ENCODE peak calls at places on chromosomes 4 and X, in four cellular contexts. One of them, this sample, is unnamed.

GRCh38 chrX:17038277-17038676 is 91.8 kb downstream of the REPS2 start:
- DNase-seq in right atrium auricular region: no peak
- DNase-seq in AG09309: no peak
- DNase-seq in foreskin fibroblast: no peak
- DNase-seq in this sample: no peak

GRCh38 chrX:12814434-12814833 is 23.2 kb downstream of the PRPS2 start:
- DNase-seq in right atrium auricular region: no peak
- DNase-seq in foreskin fibroblast: peak
- DNase-seq in AG09309: peak
- DNase-seq in this sample: no peak

GRCh38 chr4:89434364-89434988 is 126.9 kb upstream of the GPRIN3 start:
- DNase-seq in foreskin fibroblast: peak
- DNase-seq in right atrium auricular region: no peak
- DNase-seq in AG09309: peak
- DNase-seq in this sample: no peak

GRCh38 chrX:84188320-84188834 is 378 bp upstream of the RPS6KA6 start:
- DNase-seq in right atrium auricular region: no peak
- DNase-seq in AG09309: no peak
- DNase-seq in foreskin fibroblast: peak
- DNase-seq in this sample: peak

GRCh38 chrX:20320461-20321159 is 53.9 kb upstream of the RPS6KA3 start:
- DNase-seq in AG09309: no peak
- DNase-seq in right atrium auricular region: no peak
- DNase-seq in foreskin fibroblast: peak
- DNase-seq in this sample: no peak

GRCh38 chr4:38531126-38531737 is 132.8 kb upstream of the KLF3 start:
- DNase-seq in AG09309: no peak
- DNase-seq in foreskin fibroblast: peak
- DNase-seq in right atrium auricular region: no peak
- DNase-seq in this sample: no peak

GRCh38 chr4:54218736-54219135 is 10.4 kb upstream of the PDGFRA start:
- DNase-seq in AG09309: no peak
- DNase-seq in right atrium auricular region: no peak
- DNase-seq in foreskin fibroblast: no peak
- DNase-seq in this sample: no peak

GRCh38 chrX:119583431-119584059 is 9.2 kb downstream of the UBE2A start:
- DNase-seq in AG09309: no peak
- DNase-seq in foreskin fibroblast: no peak
- DNase-seq in right atrium auricular region: no peak
- DNase-seq in this sample: no peak

GRCh38 chr4:102501176-102501634 is at the start of gene NFKB1:
- DNase-seq in AG09309: peak
- DNase-seq in foreskin fibroblast: peak
- DNase-seq in right atrium auricular region: peak
- DNase-seq in this sample: no peak

GRCh38 chr4:2256156-2256731 is 5.7 kb downstream of the MXD4 start:
- DNase-seq in right atrium auricular region: peak
- DNase-seq in foreskin fibroblast: no peak
- DNase-seq in AG09309: no peak
- DNase-seq in this sample: no peak

GRCh38 chr4:55004831-55005230 is 120.6 kb downstream of the KDR start:
- DNase-seq in right atrium auricular region: no peak
- DNase-seq in AG09309: no peak
- DNase-seq in foreskin fibroblast: peak
- DNase-seq in this sample: no peak

GRCh38 chrX:139936259-139936658 is 3.4 kb upstream of the ATP11C start:
- DNase-seq in AG09309: no peak
- DNase-seq in right atrium auricular region: no peak
- DNase-seq in foreskin fibroblast: no peak
- DNase-seq in this sample: no peak

GRCh38 chr4:133555671-133556070 is 406.6 kb downstream of the PCDH10 start:
- DNase-seq in foreskin fibroblast: no peak
- DNase-seq in right atrium auricular region: no peak
- DNase-seq in AG09309: no peak
- DNase-seq in this sample: no peak

GRCh38 chr4:80948995-80949394 is 81.5 kb upstream of the BMP3 start:
- DNase-seq in right atrium auricular region: no peak
- DNase-seq in foreskin fibroblast: peak
- DNase-seq in AG09309: no peak
- DNase-seq in this sample: no peak

GRCh38 chr4:182678590-182678989 is 238.6 kb downstream of the DCTD start:
- DNase-seq in AG09309: no peak
- DNase-seq in right atrium auricular region: no peak
- DNase-seq in foreskin fibroblast: no peak
- DNase-seq in this sample: no peak

GRCh38 chr4:10259976-10260375 is 143.4 kb upstream of the WDR1 start:
- DNase-seq in right atrium auricular region: no peak
- DNase-seq in foreskin fibroblast: no peak
- DNase-seq in AG09309: no peak
- DNase-seq in this sample: no peak

GRCh38 chr4:153530284-153530995 is 64.3 kb downstream of the TMEM131L start:
- DNase-seq in foreskin fibroblast: no peak
- DNase-seq in AG09309: no peak
- DNase-seq in right atrium auricular region: no peak
- DNase-seq in this sample: no peak

GRCh38 chr4:153532227-153532626 is 66.1 kb downstream of the TMEM131L start:
- DNase-seq in right atrium auricular region: no peak
- DNase-seq in AG09309: no peak
- DNase-seq in foreskin fibroblast: no peak
- DNase-seq in this sample: no peak

GRCh38 chr4:153532636-153533035 is 66.5 kb downstream of the TMEM131L start:
- DNase-seq in foreskin fibroblast: no peak
- DNase-seq in right atrium auricular region: no peak
- DNase-seq in AG09309: no peak
- DNase-seq in this sample: no peak

GRCh38 chr4:153529646-153530045 is 63.5 kb downstream of the TMEM131L start:
- DNase-seq in AG09309: peak
- DNase-seq in right atrium auricular region: no peak
- DNase-seq in foreskin fibroblast: peak
- DNase-seq in this sample: no peak

DNA sequence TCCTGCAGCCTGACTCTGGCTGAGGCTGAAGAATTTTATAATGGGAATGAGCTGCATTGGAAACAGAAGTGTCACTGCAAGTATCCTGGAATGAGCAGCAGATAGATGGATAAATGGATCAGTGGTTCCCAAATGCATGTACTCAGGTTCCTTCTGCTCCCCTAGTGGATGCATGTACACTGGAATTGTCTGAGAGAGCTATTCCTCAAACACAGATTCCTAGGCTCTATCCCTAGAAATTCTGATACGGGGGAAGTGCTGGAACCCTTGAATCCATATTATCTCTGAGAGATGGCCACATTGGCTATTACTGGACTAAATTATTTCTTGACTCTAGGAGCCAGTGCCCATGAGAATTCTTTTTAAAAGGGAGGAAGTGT is 64.8 kb downstream of the TMEM131L start:
- DNase-seq in right atrium auricular region: no peak
- DNase-seq in foreskin fibroblast: no peak
- DNase-seq in AG09309: no peak
- DNase-seq in this sample: no peak
- TF ChIP-seq CTCF in right atrium auricular region: peak
- TF ChIP-seq CTCF in foreskin fibroblast: peak
- TF ChIP-seq CTCF in AG09309: peak
- TF ChIP-seq CTCF in this sample: no peak

DNA sequence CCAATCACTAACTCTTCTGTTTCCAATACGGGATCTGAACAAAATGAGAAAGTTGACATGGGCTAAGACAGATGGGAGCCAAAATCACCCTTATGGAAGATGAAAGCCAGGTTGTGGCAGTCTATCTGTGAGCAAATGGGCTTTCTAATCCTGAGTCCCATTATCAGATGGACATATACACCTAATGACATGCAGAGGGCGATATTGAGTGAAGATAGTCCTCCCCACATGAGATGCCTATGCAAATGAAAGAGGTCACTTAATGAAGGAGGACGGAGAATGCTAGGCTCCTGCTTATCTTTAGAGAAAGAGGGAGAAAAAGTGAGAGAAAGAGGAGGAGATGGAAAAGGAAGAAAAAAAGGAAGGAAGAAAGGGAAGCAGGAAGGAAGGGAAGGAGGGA is 547.5 kb downstream of the NLGN4X start:
- DNase-seq in right atrium auricular region: no peak
- DNase-seq in AG09309: no peak
- DNase-seq in foreskin fibroblast: peak
- DNase-seq in this sample: no peak
- TF ChIP-seq CTCF in right atrium auricular region: no peak
- TF ChIP-seq CTCF in AG09309: no peak
- TF ChIP-seq CTCF in foreskin fibroblast: peak
- TF ChIP-seq CTCF in this sample: peak

DNA sequence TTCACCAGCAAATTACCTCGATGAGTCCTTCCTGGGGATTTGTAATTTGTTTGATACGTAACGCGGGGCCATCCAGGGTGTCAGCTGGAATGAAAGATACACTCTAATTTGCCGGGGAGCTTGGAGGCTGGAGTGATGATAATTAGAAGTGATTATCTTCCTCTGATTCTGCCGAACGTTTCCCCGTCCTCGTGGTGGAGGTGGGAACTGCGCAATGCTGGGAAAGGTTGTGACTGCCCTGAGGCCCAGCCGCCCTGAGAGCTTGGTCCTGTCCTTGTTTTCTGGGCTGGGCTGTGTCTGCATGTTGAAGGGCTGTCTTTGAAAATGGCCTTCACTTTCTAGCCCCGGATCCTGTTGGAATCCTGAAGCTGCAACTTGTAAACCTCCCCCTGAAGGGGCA is 48.0 kb downstream of the SORCS2 start:
- DNase-seq in AG09309: no peak
- DNase-seq in right atrium auricular region: no peak
- DNase-seq in foreskin fibroblast: no peak
- DNase-seq in this sample: no peak
- TF ChIP-seq CTCF in AG09309: no peak
- TF ChIP-seq CTCF in right atrium auricular region: no peak
- TF ChIP-seq CTCF in foreskin fibroblast: no peak
- TF ChIP-seq CTCF in this sample: peak

DNA sequence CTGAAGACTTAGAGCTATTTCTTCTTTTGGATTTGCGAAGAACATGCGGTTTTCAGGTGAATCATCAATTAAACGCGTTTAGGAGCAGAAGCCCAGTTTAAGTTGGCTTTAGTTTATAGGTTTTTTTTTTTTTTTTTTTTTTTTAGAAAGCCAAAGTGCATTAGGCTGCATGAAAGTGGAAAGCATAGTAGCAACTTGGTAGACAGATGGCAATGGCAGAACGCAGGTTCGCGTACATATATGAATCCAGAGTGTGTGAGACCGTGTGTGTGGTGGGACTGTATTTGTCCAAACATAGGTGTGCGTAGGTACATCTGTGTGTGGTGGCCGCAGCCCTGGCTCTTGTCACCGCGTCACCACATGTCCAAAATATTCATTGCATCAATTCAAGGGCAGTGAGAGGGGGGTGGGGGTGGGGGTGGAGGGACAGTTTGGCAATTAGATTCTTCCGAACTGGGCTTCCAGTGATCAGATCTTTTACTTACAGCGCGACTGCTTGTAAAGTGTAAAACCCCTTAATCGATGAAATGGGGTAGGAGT is 901 bp downstream of the JADE1 start:
- DNase-seq in AG09309: no peak
- DNase-seq in foreskin fibroblast: peak
- DNase-seq in right atrium auricular region: peak
- DNase-seq in this sample: no peak
- TF ChIP-seq CTCF in AG09309: no peak
- TF ChIP-seq CTCF in foreskin fibroblast: no peak
- TF ChIP-seq CTCF in right atrium auricular region: peak
- TF ChIP-seq CTCF in this sample: no peak

GRCh38 chrX:21373637-21374162 is 518 bp upstream of the CNKSR2 start:
- DNase-seq in right atrium auricular region: no peak
- DNase-seq in foreskin fibroblast: peak
- DNase-seq in AG09309: no peak
- DNase-seq in this sample: no peak

GRCh38 chrX:21374163-21374993 is at the start of gene CNKSR2:
- DNase-seq in right atrium auricular region: no peak
- DNase-seq in AG09309: no peak
- DNase-seq in foreskin fibroblast: peak
- DNase-seq in this sample: peak

GRCh38 chrX:21373001-21373400 is 1.2 kb upstream of the CNKSR2 start:
- DNase-seq in foreskin fibroblast: no peak
- DNase-seq in AG09309: no peak
- DNase-seq in right atrium auricular region: no peak
- DNase-seq in this sample: no peak

GRCh38 chrX:21374994-21375794 is 976 bp downstream of the CNKSR2 start:
- DNase-seq in AG09309: no peak
- DNase-seq in foreskin fibroblast: no peak
- DNase-seq in right atrium auricular region: no peak
- DNase-seq in this sample: no peak

DNA sequence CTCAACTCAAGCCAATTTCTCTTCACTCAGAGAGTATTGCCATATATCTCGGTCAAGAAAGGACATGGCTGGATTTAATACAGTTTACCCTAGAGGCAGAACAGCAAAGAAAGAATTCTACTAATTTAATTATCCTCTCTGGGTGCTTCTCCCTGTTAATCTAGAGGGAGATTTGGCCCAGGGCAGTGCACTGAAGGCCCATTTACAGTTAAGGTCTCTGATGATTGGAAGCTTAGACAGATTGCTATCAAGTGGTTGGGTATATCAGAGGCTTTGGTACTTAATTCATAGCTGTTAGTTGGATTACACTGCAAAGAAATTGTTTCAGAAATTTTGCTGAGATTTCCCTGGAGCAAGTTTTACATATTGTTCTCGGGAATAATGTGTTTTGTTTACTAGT is 4.6 kb upstream of the CNKSR2 start:
- DNase-seq in right atrium auricular region: no peak
- DNase-seq in AG09309: no peak
- DNase-seq in foreskin fibroblast: no peak
- DNase-seq in this sample: no peak
- TF ChIP-seq CTCF in right atrium auricular region: no peak
- TF ChIP-seq CTCF in AG09309: no peak
- TF ChIP-seq CTCF in foreskin fibroblast: no peak
- TF ChIP-seq CTCF in this sample: no peak

GRCh38 chrX:24693453-24694202 is at the start of gene POLA1:
- DNase-seq in foreskin fibroblast: peak
- DNase-seq in right atrium auricular region: peak
- DNase-seq in AG09309: peak
- DNase-seq in this sample: peak
- TF ChIP-seq CTCF in foreskin fibroblast: peak
- TF ChIP-seq CTCF in right atrium auricular region: peak
- TF ChIP-seq CTCF in AG09309: peak
- TF ChIP-seq CTCF in this sample: peak

This sample was measured in type B pancreatic cell.